ENCODE peak calls at places on chromosomes 4 and X, in five cellular contexts. C is putamen; K is effector CD4-positive, alpha-beta T cell; N is tibial artery; T is stimulated activated CD8-positive, alpha-beta memory T cell treated with anti-CD3 and anti-CD28 coated beads, Interleukin-4, amount 100 ng/mL, for 4 hours. X is an unnamed sample.

GRCh38 chr4:29467044-29467717 is 1253.0 kb upstream of the PCDH7 start:
- DNase-seq in C (no peak), K (no peak), N (no peak), T (no peak), X (no peak)

GRCh38 chr4:11338990-11339782 is 89.5 kb downstream of the HS3ST1 start:
- DNase-seq in C (no peak), K (no peak), N (no peak), T (no peak), X (no peak)

GRCh38 chrX:133185119-133185518 is 33.0 kb downstream of the TFDP3 start:
- DNase-seq in C (no peak), K (no peak), N (no peak), T (no peak), X (no peak)

GRCh38 chr4:996030-996993 is 3.1 kb upstream of the SLC26A1 start:
- DNase-seq in C (no peak), K (no peak), N (no peak), T (no peak), X (no peak)

GRCh38 chr4:10611673-10612072 is 72.9 kb downstream of the CLNK start:
- DNase-seq in C (no peak), K (no peak), N (no peak), T (no peak), X (no peak)

GRCh38 chr4:147854154-147854553 is 122.3 kb downstream of the ARHGAP10 start:
- DNase-seq in C (no peak), K (no peak), N (no peak), T (no peak), X (no peak)

GRCh38 chrX:72624194-72624593 is 51.6 kb upstream of the HDAC8 start:
- DNase-seq in C (no peak), K (no peak), N (no peak), T (no peak), X (no peak)

GRCh38 chr4:99437686-99438577 is 2.8 kb upstream of the ADH7 start:
- DNase-seq in C (no peak), K (no peak), N (no peak), T (no peak), X (no peak)

GRCh38 chr4:23061431-23061830 is 368.7 kb downstream of the GBA3 start:
- DNase-seq in C (no peak), K (no peak), N (no peak), T (no peak), X (no peak)

GRCh38 chr4:94574616-94575015 is 122.9 kb downstream of the PDLIM5 start:
- DNase-seq in C (no peak), K (no peak), N (no peak), T (no peak), X (no peak)

GRCh38 chrX:41259516-41259915 is 74.4 kb upstream of the DDX3X start:
- DNase-seq in C (no peak), K (no peak), N (no peak), T (no peak), X (no peak)